ENCODE peak calls at places on chromosomes 6 and 20, in six cellular contexts. C is ovary, P is upper lobe of left lung, N is transverse colon, K is SK-N-SH, E is esophagus muscularis mucosa. X is an unnamed sample.

GRCh38 chr6:22929228-22929627 is 359.9 kb downstream of the HDGFL1 start:
- DNase-seq in P (no peak), N (no peak), C (no peak), E (no peak), K (no peak), X (no peak)

GRCh38 chr6:24902782-24903181 is 33.0 kb downstream of the RIPOR2 start:
- DNase-seq in C (no peak), P (no peak), K (no peak), E (no peak), N (no peak), X (no peak)

GRCh38 chr6:14758421-14759043 is 487.3 kb upstream of the JARID2 start:
- DNase-seq in E (no peak), C (no peak), P (peak; percentile 66), N (no peak), K (no peak), X (peak; percentile 41)

GRCh38 chr20:57451759-57452661 is 60.8 kb downstream of the RBM38 start:
- DNase-seq in K (no peak), N (no peak), P (no peak), E (no peak), C (no peak), X (no peak)

GRCh38 chr20:4065405-4065841 is 50.1 kb upstream of the RNF24 start:
- DNase-seq in C (no peak), K (no peak), E (no peak), P (no peak), N (no peak), X (no peak)

GRCh38 chr20:48718914-48719578 is 108.8 kb downstream of the PREX1 start:
- DNase-seq in N (peak; percentile 39), C (no peak), P (peak; percentile 50), K (no peak), E (no peak), X (no peak)

GRCh38 chr6:2102316-2102883 is 143.0 kb downstream of the GMDS start:
- DNase-seq in K (no peak), E (no peak), C (no peak), P (no peak), N (no peak), X (no peak)

GRCh38 chr6:139833592-139833991 is 459.1 kb upstream of the CITED2 start:
- DNase-seq in N (no peak), P (peak; percentile 21), K (no peak), E (no peak), C (no peak), X (no peak)

GRCh38 chr6:170291271-170292110 is 613 bp upstream of the DLL1 start:
- DNase-seq in N (peak; percentile 74), C (peak; percentile 45), K (peak; percentile 59), P (no peak), E (no peak), X (peak; percentile 57)

GRCh38 chr6:104682722-104683643 is 176.7 kb downstream of the HACE1 start:
- DNase-seq in E (no peak), K (peak; percentile 52), N (peak; percentile 33), P (peak; percentile 60), C (no peak), X (peak; percentile 40)

GRCh38 chr6:117477988-117478852 is 4.3 kb upstream of the DCBLD1 start:
- DNase-seq in P (no peak), N (peak; percentile 35), C (no peak), K (no peak), E (no peak), X (no peak)

GRCh38 chr20:36575066-36575743 is 1.8 kb downstream of the TGIF2 start:
- DNase-seq in P (peak; percentile 30), C (peak; percentile 73), N (peak; percentile 53), K (peak; percentile 81), E (no peak), X (peak; percentile 67)

GRCh38 chr6:29769336-29769735 is 46.1 kb downstream of the HLA-F start:
- DNase-seq in K (no peak), P (no peak), C (no peak), E (no peak), N (no peak), X (no peak)

GRCh38 chr20:61387204-61387958 is 135.3 kb downstream of the CDH4 start:
- DNase-seq in K (peak; percentile 87), C (no peak), N (no peak), E (no peak), P (no peak), X (no peak)

GRCh38 chr20:15491564-15491963 is 1081.7 kb downstream of the KIF16B start:
- DNase-seq in K (no peak), N (no peak), C (no peak), E (no peak), P (no peak), X (peak; percentile 34)

GRCh38 chr20:32215147-32215546 is 7.5 kb downstream of the POFUT1 start:
- DNase-seq in C (no peak), N (no peak), E (no peak), K (no peak), P (no peak), X (no peak)

GRCh38 chr20:62428008-62428384 is 657 bp upstream of the RBBP8NL start:
- DNase-seq in P (no peak), N (peak; percentile 61), E (no peak), K (no peak), C (no peak), X (no peak)

GRCh38 chr6:168213121-168213524 is 106.5 kb downstream of the DACT2 start:
- DNase-seq in P (peak; percentile 18), E (no peak), N (no peak), C (no peak), K (no peak), X (no peak)

GRCh38 chr6:27743787-27744186 is 168.4 kb downstream of the OR2B2 start:
- DNase-seq in E (no peak), C (no peak), P (no peak), N (no peak), K (no peak), X (no peak)

GRCh38 chr6:44642870-44643522 is 255.5 kb downstream of the CDC5L start:
- DNase-seq in K (no peak), E (no peak), N (no peak), C (no peak), P (no peak), X (no peak)

GRCh38 chr6:129709909-129710721 is at the start of gene ARHGAP18:
- DNase-seq in N (peak; percentile 96), E (peak; percentile 96), K (peak; percentile 35), C (peak; percentile 86), P (peak; percentile 97), X (peak; percentile 94)

GRCh38 chr20:37356387-37356786 is 10.4 kb downstream of the SRC start:
- DNase-seq in N (peak; percentile 59), K (peak; percentile 68), P (peak; percentile 78), E (no peak), C (peak; percentile 47), X (peak; percentile 76)

GRCh38 chr20:19748687-19749086 is 9.4 kb upstream of the RIN2 start:
- DNase-seq in E (no peak), N (no peak), C (no peak), K (no peak), P (no peak), X (no peak)
- TF ChIP-seq EP300 in E (no peak), N (no peak), C (no peak), K (no peak), P (no peak), X (no peak)

GRCh38 chr6:149031545-149032317 is 284.9 kb downstream of the UST start:
- DNase-seq in K (peak; percentile 22), N (peak; percentile 21), C (peak; percentile 52), P (no peak), E (peak; percentile 60), X (no peak)

GRCh38 chr6:149032599-149033405 is 284.7 kb upstream of the TAB2 start:
- DNase-seq in C (peak; percentile 50), N (no peak), P (no peak), K (peak; percentile 26), E (peak; percentile 89), X (no peak)

GRCh38 chr6:149033454-149034241 is 283.9 kb upstream of the TAB2 start:
- DNase-seq in P (no peak), C (no peak), N (no peak), K (no peak), E (peak; percentile 31), X (no peak)

GRCh38 chr6:149028767-149029405 is 282.1 kb downstream of the UST start:
- DNase-seq in P (peak; percentile 34), N (peak; percentile 64), E (peak; percentile 78), C (peak; percentile 80), K (peak; percentile 67), X (peak; percentile 58)

GRCh38 chr6:149032318-149032598 is 285.3 kb upstream of the TAB2 start:
- DNase-seq in N (no peak), C (no peak), K (no peak), P (no peak), E (no peak), X (no peak)
- H3K27ac ChIP-seq in N (peak overlapping the region; percentile 32), C (peak overlapping the region; percentile 72), K (peak overlapping the region; percentile 100), P (peak overlapping the region; percentile 60), E (peak overlapping the region; percentile 26), X (no peak overlapping the region)

GRCh38 chr20:50855498-50856474 is 60.9 kb downstream of the BCAS4 start:
- DNase-seq in N (no peak), E (no peak), C (no peak), K (peak; percentile 71), P (no peak), X (peak; percentile 50)
- TF ChIP-seq CTCF in N (no peak), E (no peak), C (no peak), K (no peak), P (no peak), X (no peak)

GRCh38 chr20:53003420-53003819 is 31.3 kb downstream of the TSHZ2 start:
- DNase-seq in P (no peak), C (no peak), N (no peak), E (peak; percentile 87), K (no peak), X (no peak)
- TF ChIP-seq EP300 in P (no peak), C (no peak), N (no peak), E (no peak), K (no peak), X (no peak)

GRCh38 chr20:47244451-47244850 is 112.0 kb downstream of the ZMYND8 start:
- DNase-seq in E (no peak), P (no peak), N (no peak), K (no peak), C (no peak), X (no peak)
- H3K27ac ChIP-seq in E (no peak overlapping the region), P (no peak overlapping the region), N (no peak overlapping the region), K (no peak overlapping the region), C (no peak overlapping the region), X (no peak overlapping the region)

GRCh38 chr20:50098259-50098658 is 14.7 kb downstream of the UBE2V1 start:
- DNase-seq in N (no peak), E (no peak), C (no peak), K (no peak), P (no peak), X (no peak)
- TF ChIP-seq CTCF in N (no peak), E (no peak), C (no peak), K (no peak), P (no peak), X (no peak)

GRCh38 chr6:31620586-31621319 is at the start of gene PRRC2A:
- DNase-seq in C (peak; percentile 83), K (peak; percentile 90), N (peak; percentile 96), P (peak; percentile 80), E (peak; percentile 94), X (peak; percentile 97)
- TF ChIP-seq EP300 in C (no peak), K (no peak), N (no peak), P (no peak), E (no peak), X (no peak)

X was measured in stomach.